ENCODE peak calls at places on chromosomes 1 and 21, in nine cellular contexts. T is neural progenitor cell, S is GM23338, D is GM23248, Z is PC-3, H is OCI-LY7, B is HCT116, M is MM.1S, N is SK-N-SH. C is an unnamed sample.

GRCh38 chr1:1332774-1333480 is 1.8 kb downstream of the TAS1R3 start:
- DNase-seq in S (no peak), T (no peak), B (no peak), Z (peak; percentile 73), H (no peak), D (no peak), M (no peak), N (no peak), C (no peak)

GRCh38 chr1:164589961-164590507 is 31.1 kb downstream of the PBX1 start:
- DNase-seq in M (no peak), T (peak; percentile 63), D (no peak), S (peak; percentile 79), B (no peak), N (no peak), H (no peak), Z (no peak), C (no peak)

GRCh38 chr1:92834617-92835016 is 2.8 kb downstream of the RPL5 start:
- DNase-seq in N (no peak), B (no peak), M (no peak), S (no peak), H (no peak), T (no peak), D (no peak), Z (no peak), C (no peak)

GRCh38 chr1:25338188-25338981 is at the start of gene TMEM50A:
- DNase-seq in S (peak; percentile 90), T (peak; percentile 91), B (peak; percentile 68), N (peak; percentile 95), Z (peak; percentile 79), M (peak; percentile 89), D (peak; percentile 91), H (peak; percentile 87), C (peak; percentile 91)

GRCh38 chr1:232937741-232938375 is 12.6 kb upstream of the NTPCR start:
- DNase-seq in N (no peak), S (no peak), H (no peak), B (no peak), T (no peak), M (no peak), D (peak; percentile 13), Z (no peak), C (no peak)

GRCh38 chr1:107724648-107725047 is 240.3 kb downstream of the VAV3 start:
- DNase-seq in S (no peak), N (no peak), M (no peak), H (no peak), D (peak; percentile 53), Z (peak; percentile 22), T (no peak), B (no peak), C (peak; percentile 6)

GRCh38 chr1:177710973-177711372 is 258.9 kb downstream of the SEC16B start:
- DNase-seq in H (no peak), M (no peak), N (no peak), D (no peak), Z (no peak), S (peak; percentile 45), T (no peak), B (no peak), C (no peak)

GRCh38 chr1:48107516-48107915 is 110.3 kb upstream of the TRABD2B start:
- DNase-seq in B (no peak), N (no peak), T (no peak), H (no peak), Z (no peak), S (no peak), M (no peak), D (no peak), C (no peak)

GRCh38 chr1:51347398-51348146 is 17.2 kb upstream of the TTC39A start:
- DNase-seq in Z (no peak), M (no peak), N (no peak), H (no peak), T (no peak), B (no peak), D (no peak), S (no peak), C (no peak)

GRCh38 chr1:116255933-116256649 is 117.0 kb upstream of the ATP1A1 start:
- DNase-seq in S (no peak), M (peak; percentile 12), B (no peak), Z (no peak), D (no peak), H (peak; percentile 58), N (no peak), T (no peak), C (no peak)

GRCh38 chr1:207910678-207911354 is at the start of gene CD34:
- DNase-seq in B (no peak), Z (no peak), S (peak; percentile 73), D (peak; percentile 66), T (peak; percentile 71), N (peak; percentile 76), M (no peak), H (no peak), C (peak; percentile 34)

GRCh38 chr1:172321429-172321828 is 99.1 kb upstream of the C1orf105 start:
- DNase-seq in S (no peak), D (peak; percentile 83), T (no peak), H (no peak), B (no peak), M (no peak), Z (peak; percentile 31), N (no peak), C (no peak)

GRCh38 chr1:165411396-165411795 is 33.5 kb downstream of the RXRG start:
- DNase-seq in N (no peak), S (peak; percentile 20), T (no peak), M (no peak), H (no peak), D (no peak), B (no peak), Z (no peak), C (no peak)

GRCh38 chr1:218616681-218617080 is 271.5 kb downstream of the TGFB2 start:
- DNase-seq in B (no peak), T (no peak), H (no peak), S (no peak), M (no peak), D (no peak), N (no peak), Z (no peak), C (no peak)

DNA sequence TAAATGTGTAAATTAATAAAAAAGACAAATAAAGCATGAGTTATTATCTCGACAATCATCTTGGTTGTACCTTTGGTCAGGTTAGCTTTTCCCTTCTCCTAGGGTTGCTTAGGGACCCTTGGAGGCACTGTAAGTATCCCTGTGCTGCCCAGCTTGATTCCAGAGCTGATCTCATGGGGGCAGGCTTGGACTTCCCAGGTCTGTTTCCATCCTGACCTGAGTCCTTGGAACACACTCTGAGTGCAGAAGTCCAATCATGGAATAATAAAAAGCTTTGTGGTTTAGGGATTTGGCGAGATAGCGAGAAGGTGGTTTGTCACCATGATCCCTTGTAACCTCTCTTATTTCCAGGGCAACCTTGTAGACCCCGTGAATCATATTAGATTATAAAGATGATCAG is 18.7 kb upstream of the PAPPA2 start:
- DNase-seq in N (no peak), H (no peak), T (no peak), S (no peak), B (no peak), D (no peak), M (no peak), Z (no peak), C (no peak)
- TF ChIP-seq EZH2phosphoT487 in N (no peak), H (no peak), T (no peak), S (no peak), B (no peak), D (no peak), M (no peak), Z (no peak), C (no peak)

DNA sequence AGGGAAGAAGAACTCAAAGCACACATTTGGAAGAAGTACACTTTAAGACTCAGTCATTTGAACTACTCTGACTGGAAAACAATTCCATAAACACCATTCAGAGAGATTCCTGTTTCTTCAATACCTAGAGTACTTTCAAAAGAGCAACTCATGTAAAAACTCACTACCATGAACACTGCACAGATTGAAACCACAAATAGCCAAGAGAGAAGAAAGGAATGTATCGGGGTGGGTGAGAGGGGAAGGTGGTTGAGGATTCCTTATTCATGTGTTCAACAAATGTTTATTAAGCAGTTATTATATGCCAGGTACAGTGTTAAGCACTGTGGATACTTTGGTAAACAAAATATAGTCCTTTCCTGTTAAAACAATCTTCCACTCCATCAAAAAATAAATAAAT is 64.7 kb downstream of the NRIP1 start:
- DNase-seq in M (no peak), D (peak; percentile 55), N (no peak), H (no peak), T (no peak), S (no peak), B (no peak), Z (peak; percentile 50), C (no peak)
- TF ChIP-seq EZH2phosphoT487 in M (no peak), D (no peak), N (no peak), H (no peak), T (no peak), S (no peak), B (no peak), Z (no peak), C (no peak)

GRCh38 chr1:106699436-106699835 is 357.0 kb upstream of the PRMT6 start:
- DNase-seq in B (no peak), N (no peak), T (no peak), Z (no peak), H (no peak), M (no peak), D (peak; percentile 58), S (no peak), C (no peak)
- TF ChIP-seq EZH2phosphoT487 in B (no peak), N (no peak), T (no peak), Z (no peak), H (no peak), M (no peak), D (no peak), S (no peak), C (no peak)

DNA sequence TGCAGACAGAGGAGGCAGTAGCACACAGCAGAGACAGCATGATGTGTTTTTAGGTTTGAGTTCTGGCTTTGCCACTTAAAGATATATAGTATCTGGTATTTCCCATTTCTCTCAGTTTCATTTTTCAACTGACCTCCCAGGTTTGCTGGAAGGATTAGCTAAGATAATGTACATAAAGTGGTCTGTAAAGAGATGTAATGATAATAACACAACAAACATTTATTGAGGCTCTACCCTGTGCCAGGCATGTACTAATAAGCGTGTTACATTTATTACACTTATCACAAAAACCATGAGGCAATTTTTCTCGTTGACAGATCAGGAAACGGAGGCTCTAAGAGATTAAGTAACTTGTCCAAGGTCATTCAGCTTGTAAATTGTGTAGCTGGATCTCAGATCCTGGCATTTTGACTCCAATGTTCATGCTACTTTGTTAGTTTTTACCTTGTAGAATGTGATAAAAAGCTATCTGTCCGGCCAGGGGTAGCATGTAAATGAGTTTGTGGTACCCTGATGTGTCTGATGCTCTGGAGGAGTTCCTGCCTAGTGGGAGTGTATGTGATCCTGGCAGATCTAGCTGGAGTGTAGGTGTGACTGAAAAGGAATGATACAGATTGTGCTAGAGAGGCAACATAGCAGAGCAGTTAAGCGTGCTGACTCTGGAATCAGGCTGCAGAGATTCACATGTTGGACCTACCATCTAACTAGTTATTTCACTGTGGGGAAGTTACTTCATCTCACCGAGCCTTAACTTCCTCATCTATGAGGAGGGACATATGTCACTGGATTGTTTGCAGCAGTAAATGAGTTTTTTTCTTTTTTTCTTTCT is 146.6 kb downstream of the VPS13D start:
- DNase-seq in T (no peak), H (no peak), Z (no peak), S (no peak), N (peak; percentile 17), B (no peak), M (no peak), D (no peak), C (peak; percentile 16)
- TF ChIP-seq EZH2phosphoT487 in T (no peak), H (no peak), Z (no peak), S (no peak), N (no peak), B (no peak), M (no peak), D (no peak), C (no peak)

C was measured in hepatocyte.